ENCODE peak calls at places on chromosomes 3 and 15, in nine cellular contexts. D is sigmoid colon, V is HL-60, T is dorsolateral prefrontal cortex, G is H1, K is small intestine, F is GM23248, O is body of pancreas, S is right lobe of liver. J is an unnamed sample.

GRCh38 chr3:46979958-46980497 is 562 bp downstream of the NBEAL2 start:
- DNase-seq in D (no peak), T (no peak), V (no peak), K (no peak), S (peak; percentile 68), O (peak; percentile 47), G (no peak), F (peak; percentile 34), J (peak; percentile 52)

GRCh38 chr3:110995461-110996226 is 76.0 kb upstream of the NECTIN3 start:
- DNase-seq in T (no peak), O (no peak), F (peak; percentile 79), K (no peak), V (peak; percentile 9), G (no peak), S (no peak), D (no peak), J (no peak)

GRCh38 chr3:57803647-57804081 is 47.6 kb downstream of the SLMAP start:
- DNase-seq in F (peak; percentile 92), G (no peak), O (peak; percentile 32), V (no peak), K (peak; percentile 67), S (no peak), D (no peak), T (no peak), J (no peak)

GRCh38 chr3:69744507-69744906 is 5.2 kb downstream of the MITF start:
- DNase-seq in G (no peak), D (no peak), T (no peak), F (no peak), K (no peak), V (no peak), O (no peak), S (no peak), J (no peak)

GRCh38 chr3:188007897-188008296 is 146.1 kb upstream of the LPP start:
- DNase-seq in V (peak; percentile 95), F (no peak), T (no peak), G (no peak), K (no peak), O (no peak), S (peak; percentile 61), D (no peak), J (no peak)

GRCh38 chr3:149401215-149401925 is 23.9 kb upstream of the TM4SF1 start:
- DNase-seq in V (no peak), T (no peak), G (no peak), D (no peak), F (peak; percentile 48), O (peak; percentile 89), S (peak; percentile 61), K (peak; percentile 93), J (no peak)

GRCh38 chr3:134971359-134971758 is 176.3 kb downstream of the EPHB1 start:
- DNase-seq in V (no peak), K (no peak), F (no peak), G (no peak), O (no peak), T (no peak), S (no peak), D (no peak), J (no peak)

GRCh38 chr3:10074666-10075065 is 33.4 kb downstream of the FANCD2OS start:
- DNase-seq in F (peak; percentile 50), O (no peak), G (no peak), S (no peak), T (no peak), K (no peak), V (no peak), D (no peak), J (no peak)

GRCh38 chr3:194314669-194315068 is 36.5 kb downstream of the CPN2 start:
- DNase-seq in G (no peak), S (peak; percentile 31), V (no peak), D (no peak), F (no peak), K (no peak), T (no peak), O (no peak), J (no peak)

GRCh38 chr3:60339310-60339709 is 911.9 kb downstream of the FHIT start:
- DNase-seq in D (no peak), V (no peak), O (no peak), S (no peak), K (no peak), G (no peak), T (no peak), F (no peak), J (no peak)

GRCh38 chr3:195612075-195612800 is 28.5 kb upstream of the APOD start:
- DNase-seq in S (no peak), O (no peak), T (no peak), F (no peak), V (no peak), G (no peak), D (peak; percentile 59), K (no peak), J (no peak)

GRCh38 chr3:195613468-195614069 is 29.8 kb upstream of the APOD start:
- DNase-seq in V (no peak), T (no peak), K (no peak), S (no peak), F (peak; percentile 72), O (no peak), D (peak; percentile 39), G (no peak), J (no peak)

GRCh38 chr3:195609229-195609628 is 25.5 kb upstream of the APOD start:
- DNase-seq in T (no peak), S (no peak), F (no peak), G (no peak), K (no peak), O (no peak), D (no peak), V (no peak), J (no peak)
- H3K27ac ChIP-seq in T (no peak overlapping the region), S (no peak overlapping the region), F (no peak overlapping the region), G (no peak overlapping the region), K (no peak overlapping the region), O (no peak overlapping the region), D (no peak overlapping the region), V (no peak overlapping the region), J (no peak overlapping the region)

GRCh38 chr3:185205865-185206264 is 48.0 kb downstream of the EHHADH start:
- DNase-seq in O (no peak), V (no peak), S (no peak), T (no peak), F (no peak), D (no peak), G (no peak), K (no peak), J (no peak)

GRCh38 chr3:185204894-185205293 is 49.0 kb downstream of the EHHADH start:
- DNase-seq in T (no peak), O (no peak), K (no peak), V (no peak), D (no peak), S (no peak), G (no peak), F (no peak), J (no peak)

GRCh38 chr3:185207931-185208746 is 45.7 kb downstream of the EHHADH start:
- DNase-seq in V (no peak), S (no peak), G (no peak), D (no peak), T (no peak), F (peak; percentile 45), O (no peak), K (no peak), J (no peak)

GRCh38 chr3:185210621-185211157 is 43.2 kb downstream of the EHHADH start:
- DNase-seq in T (no peak), F (no peak), O (no peak), K (no peak), S (no peak), G (no peak), D (no peak), V (no peak), J (no peak)

DNA sequence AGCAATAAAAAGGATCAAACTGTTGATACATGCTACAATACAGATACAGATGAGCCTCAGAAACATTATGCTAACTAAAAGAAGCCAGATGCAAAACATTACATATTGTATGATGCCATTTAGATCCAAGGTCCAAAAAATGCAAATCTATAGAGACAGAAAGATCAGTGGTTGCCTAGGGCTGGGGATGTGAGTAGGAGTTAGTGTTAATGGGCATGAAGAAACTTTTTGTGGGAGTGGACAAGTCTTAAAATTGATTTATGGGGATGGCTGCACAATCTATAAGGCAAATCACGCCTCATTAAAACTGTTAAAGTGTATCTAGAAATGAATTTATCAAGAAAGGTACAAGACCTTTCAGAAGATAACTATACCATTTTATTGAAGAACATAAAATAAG is 45.0 kb downstream of the EHHADH start:
- DNase-seq in V (no peak), G (no peak), O (no peak), T (no peak), D (no peak), F (no peak), S (no peak), K (no peak), J (no peak)
- H3K27ac ChIP-seq in V (no peak overlapping the region), G (no peak overlapping the region), O (no peak overlapping the region), T (no peak overlapping the region), D (no peak overlapping the region), F (no peak overlapping the region), S (no peak overlapping the region), K (no peak overlapping the region), J (no peak overlapping the region)

GRCh38 chr3:48682786-48683185 is 2.9 kb downstream of the NCKIPSD start:
- DNase-seq in T (no peak), F (no peak), G (no peak), O (no peak), D (no peak), K (no peak), S (no peak), V (no peak), J (no peak)

GRCh38 chr3:48685293-48685602 is 467 bp downstream of the NCKIPSD start:
- DNase-seq in T (no peak), V (no peak), S (no peak), O (no peak), G (no peak), F (no peak), D (no peak), K (no peak), J (no peak)

GRCh38 chr3:48685603-48686511 is at the start of gene NCKIPSD:
- DNase-seq in O (peak; percentile 92), F (peak; percentile 95), K (peak; percentile 85), G (peak; percentile 98), V (peak; percentile 85), S (peak; percentile 93), T (peak; percentile 90), D (peak; percentile 93), J (peak; percentile 93)

GRCh38 chr3:48684480-48685143 is 1.1 kb downstream of the NCKIPSD start:
- DNase-seq in G (no peak), T (no peak), F (peak; percentile 55), D (peak; percentile 78), S (no peak), V (peak; percentile 74), O (no peak), K (no peak), J (peak; percentile 67)

DNA sequence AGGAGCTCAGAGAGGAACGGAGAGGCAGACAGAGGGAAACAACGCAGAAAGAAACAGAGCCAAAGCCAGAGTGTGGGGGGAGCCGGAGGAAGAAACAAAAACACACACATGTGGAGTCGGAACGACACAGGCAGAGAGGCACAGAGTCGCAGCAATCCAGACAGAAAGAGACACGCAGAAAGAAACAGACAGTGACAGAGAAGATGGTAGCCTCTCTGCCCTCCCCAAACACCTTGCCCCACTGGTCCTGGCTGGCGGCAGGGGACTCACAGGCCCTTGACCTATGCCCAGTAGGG is 1.7 kb downstream of the NCKIPSD start:
- DNase-seq in G (no peak), K (no peak), T (no peak), O (no peak), F (peak; percentile 37), V (no peak), S (no peak), D (no peak), J (no peak)
- H3K27ac ChIP-seq in G (no peak overlapping the region), K (no peak overlapping the region), T (peak overlapping the region; percentile 71), O (no peak overlapping the region), F (no peak overlapping the region), V (no peak overlapping the region), S (peak overlapping the region; percentile 29), D (peak overlapping the region; percentile 81), J (peak overlapping the region; percentile 58)

GRCh38 chr15:41558400-41559238 is at the start of gene TYRO3:
- DNase-seq in K (peak; percentile 63), G (peak; percentile 82), D (peak; percentile 80), F (peak; percentile 85), S (no peak), O (peak; percentile 65), T (peak; percentile 76), V (peak; percentile 37), J (peak; percentile 66)
- H3K27ac ChIP-seq in K (no peak within 1 kb of the TSS), G (no peak within 1 kb of the TSS), D (peak within 1 kb of the TSS; percentile 54), F (peak within 1 kb of the TSS; percentile 3), S (no peak within 1 kb of the TSS), O (no peak within 1 kb of the TSS), T (peak within 1 kb of the TSS; percentile 94), V (no peak within 1 kb of the TSS), J (peak within 1 kb of the TSS; percentile 32)

J was measured in heart left ventricle.